ENCODE peak calls at places on chromosomes 2 and 18, in four cellular contexts. D is IMR-90, U is H9, C is H1. Q is an unnamed sample.

GRCh38 chr2:197673142-197673541 is 2.2 kb downstream of the RFTN2 start:
- DNase-seq in C (no peak), U (no peak), D (no peak), Q (no peak)

GRCh38 chr2:231900486-231900942 is 25.7 kb downstream of the NPPC start:
- DNase-seq in U (peak; percentile 95), D (peak; percentile 55), C (peak; percentile 85), Q (peak; percentile 90)

GRCh38 chr18:32437080-32437834 is 33.4 kb downstream of the GAREM1 start:
- DNase-seq in C (no peak), D (no peak), U (no peak), Q (no peak)

GRCh38 chr2:29920130-29920577 is 1.2 kb downstream of the ALK start:
- DNase-seq in U (peak; percentile 90), D (no peak), C (no peak), Q (peak; percentile 81)

GRCh38 chr18:26738706-26739105 is 126.8 kb downstream of the AQP4 start:
- DNase-seq in C (no peak), U (no peak), D (no peak), Q (no peak)

GRCh38 chr2:133503927-133504326 is 64.3 kb downstream of the NCKAP5 start:
- DNase-seq in C (no peak), D (no peak), U (no peak), Q (no peak)

GRCh38 chr2:224055101-224055500 is 16.0 kb upstream of the SERPINE2 start:
- DNase-seq in C (no peak), D (peak; percentile 30), U (no peak), Q (no peak)

GRCh38 chr2:158125756-158126498 is 24.3 kb downstream of the UPP2 start:
- DNase-seq in D (no peak), C (no peak), U (peak; percentile 45), Q (no peak)

GRCh38 chr2:134137182-134137595 is 116.7 kb upstream of the MGAT5 start:
- DNase-seq in U (no peak), D (peak; percentile 55), C (no peak), Q (no peak)

GRCh38 chr18:77103181-77103875 is 29.3 kb downstream of the MBP start:
- DNase-seq in C (no peak), D (peak; percentile 60), U (no peak), Q (no peak)

GRCh38 chr2:189088566-189089225 is 90.9 kb downstream of the COL5A2 start:
- DNase-seq in C (no peak), D (peak; percentile 74), U (no peak), Q (no peak)

GRCh38 chr2:8559811-8560210 is 122.0 kb upstream of the ID2 start:
- DNase-seq in C (no peak), U (no peak), D (no peak), Q (no peak)

GRCh38 chr2:234302664-234302991 is 194.3 kb downstream of the ARL4C start:
- DNase-seq in D (no peak), C (no peak), U (no peak), Q (no peak)
- H3K18ac ChIP-seq in D (no peak overlapping the region), C (no peak overlapping the region), U (no peak overlapping the region), Q (no peak overlapping the region)

GRCh38 chr18:9478545-9478944 is 3.2 kb downstream of the RALBP1 start:
- DNase-seq in D (no peak), C (no peak), U (peak; percentile 29), Q (no peak)

GRCh38 chr18:9474103-9474982 is 970 bp upstream of the RALBP1 start:
- DNase-seq in U (peak; percentile 29), C (no peak), D (peak; percentile 73), Q (peak; percentile 19)

GRCh38 chr18:9475643-9476580 is 599 bp downstream of the RALBP1 start:
- DNase-seq in C (no peak), D (peak; percentile 39), U (no peak), Q (peak; percentile 20)

GRCh38 chr18:9474983-9475642 is at the start of gene RALBP1:
- DNase-seq in U (peak; percentile 100), C (peak; percentile 99), D (peak; percentile 99), Q (peak; percentile 100)

DNA sequence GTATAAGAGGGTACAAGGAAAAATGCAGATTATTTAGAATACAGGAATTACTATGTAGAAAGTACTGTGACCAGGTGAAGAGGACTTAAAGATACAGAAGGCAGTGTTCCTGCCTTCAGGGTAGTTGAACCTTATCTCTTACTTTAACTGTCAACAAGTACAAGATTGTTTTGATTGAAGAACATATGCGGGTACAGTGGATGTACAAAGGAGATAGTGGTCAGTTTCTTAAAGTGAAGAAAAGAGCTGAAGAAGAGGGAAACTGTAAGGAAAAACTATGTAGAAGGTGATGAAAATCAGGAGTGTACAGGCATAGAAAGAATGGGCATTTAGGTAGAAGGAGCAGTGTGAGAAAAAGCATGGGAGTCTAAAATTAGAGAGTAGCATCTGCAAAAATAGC is 2.2 kb downstream of the RALBP1 start:
- DNase-seq in D (no peak), C (no peak), U (no peak), Q (no peak)
- H3K4ac ChIP-seq in D (no peak overlapping the region), C (no peak overlapping the region), U (no peak overlapping the region), Q (no peak overlapping the region)

GRCh38 chr2:216915548-216916128 is 55.8 kb upstream of the TNP1 start:
- DNase-seq in C (no peak), U (no peak), D (no peak), Q (no peak)
- H3K56ac ChIP-seq in C (no peak overlapping the region), U (no peak overlapping the region), D (no peak overlapping the region), Q (no peak overlapping the region)

DNA sequence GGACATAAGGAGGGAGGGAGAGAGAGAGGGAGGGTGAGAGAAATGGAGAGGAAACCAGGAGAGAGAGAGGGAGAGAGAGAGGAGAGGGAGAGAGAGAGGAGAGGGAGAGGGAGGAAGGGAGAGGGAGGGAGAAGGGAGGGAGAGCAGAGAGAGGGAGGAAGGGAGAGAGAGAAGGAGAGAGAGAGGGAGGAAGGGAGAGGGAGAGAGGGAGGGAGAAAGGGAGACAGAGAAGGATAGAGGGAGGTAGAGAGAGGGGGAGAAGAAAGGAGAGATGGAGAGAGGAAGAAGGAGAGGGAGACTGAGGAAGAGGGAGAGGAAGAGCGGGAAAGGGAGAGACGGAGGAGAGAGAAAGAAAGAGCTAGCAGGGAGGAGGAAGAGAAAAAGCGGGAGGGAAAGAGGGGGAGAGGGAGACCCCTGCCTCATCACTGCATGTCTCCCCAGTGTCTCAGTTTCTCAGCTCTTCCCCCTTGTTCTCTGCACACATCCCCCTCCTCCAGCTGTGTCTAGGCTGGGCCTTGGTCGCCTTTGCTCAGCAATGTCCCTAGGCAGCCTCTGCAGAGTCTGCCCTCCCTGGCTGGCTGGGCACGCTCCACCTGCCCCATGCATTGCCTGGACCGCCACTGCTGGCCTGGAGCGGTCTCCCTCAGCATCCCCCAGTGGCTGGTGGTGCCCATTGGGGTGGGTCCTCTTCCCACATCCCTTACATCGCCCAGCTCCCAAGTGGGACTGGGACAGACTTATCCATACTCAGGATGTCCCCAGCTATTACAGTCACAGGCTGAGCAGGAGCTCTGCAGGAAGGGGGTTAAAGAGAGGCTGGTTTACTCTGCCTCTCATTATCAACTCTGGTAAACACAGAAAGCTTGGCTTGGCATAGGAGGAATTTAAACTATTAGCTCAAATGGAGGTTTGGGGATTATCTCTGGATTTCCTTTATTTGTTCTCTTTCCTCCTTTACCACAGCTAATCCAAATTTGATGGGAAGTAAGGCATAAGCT is 85.7 kb upstream of the APCDD1 start:
- DNase-seq in C (no peak), U (no peak), D (no peak), Q (peak; percentile 23)
- H3K18ac ChIP-seq in C (no peak overlapping the region), U (no peak overlapping the region), D (no peak overlapping the region), Q (no peak overlapping the region)

GRCh38 chr2:44934024-44934423 is 7.5 kb upstream of the SIX3 start:
- DNase-seq in U (peak; percentile 76), D (no peak), C (no peak), Q (peak; percentile 70)

GRCh38 chr2:44934521-44934961 is 7.0 kb upstream of the SIX3 start:
- DNase-seq in C (no peak), D (no peak), U (peak; percentile 60), Q (no peak)

GRCh38 chr2:44935854-44936185 is 5.7 kb upstream of the SIX3 start:
- DNase-seq in C (no peak), D (no peak), U (peak; percentile 37), Q (peak; percentile 37)

GRCh38 chr2:44936275-44936674 is 5.2 kb upstream of the SIX3 start:
- DNase-seq in D (no peak), C (no peak), U (no peak), Q (peak; percentile 10)

DNA sequence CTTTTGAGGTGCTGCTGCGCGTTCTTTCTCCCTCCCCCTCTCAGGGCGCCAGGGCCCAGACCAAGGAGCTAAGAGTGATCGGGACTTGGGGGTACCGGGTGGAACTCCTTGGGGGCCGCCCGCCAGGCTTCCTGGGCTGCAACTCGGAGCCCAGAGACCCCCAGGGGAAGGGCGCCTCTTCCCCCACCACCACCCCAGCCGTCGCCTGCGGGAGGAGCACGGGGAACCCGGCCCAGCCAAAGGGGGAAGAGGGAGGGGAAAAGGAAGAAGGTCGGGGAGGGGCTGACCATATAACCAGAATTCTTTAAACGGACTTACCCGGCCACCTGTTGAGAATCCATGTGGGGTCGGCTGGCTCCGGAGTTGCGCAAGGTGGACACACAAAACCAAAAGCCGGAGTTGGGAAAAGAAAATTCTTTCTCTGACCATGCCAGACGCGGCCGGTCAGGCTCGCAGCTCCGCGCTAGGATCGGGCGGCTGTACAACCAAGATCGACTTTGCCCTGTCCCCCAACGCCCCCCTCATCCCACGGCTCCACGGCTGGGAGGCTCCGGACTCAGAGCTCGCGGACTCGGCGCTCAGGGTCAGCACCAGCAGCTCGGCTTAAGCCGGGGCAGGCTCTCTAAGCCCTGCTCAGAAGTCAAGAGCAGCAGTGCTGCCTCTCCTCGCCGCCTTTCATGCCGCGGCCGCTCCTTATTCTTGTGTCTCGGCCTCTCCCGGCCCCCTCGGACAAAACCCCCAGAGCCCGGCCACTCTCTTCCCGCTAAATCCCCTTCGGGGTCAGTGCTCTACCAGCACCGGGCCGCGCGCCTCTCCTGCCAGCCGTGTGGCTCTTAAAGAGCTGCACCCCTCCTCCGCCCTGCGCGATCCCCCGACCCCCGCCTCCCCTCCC is 6.3 kb upstream of the SIX3 start:
- DNase-seq in D (no peak), U (peak; percentile 64), C (no peak), Q (peak; percentile 61)
- H3K4ac ChIP-seq in D (no peak overlapping the region), U (no peak overlapping the region), C (no peak overlapping the region), Q (no peak overlapping the region)

GRCh38 chr2:69638630-69639029 is 4.9 kb downstream of the AAK1 start:
- DNase-seq in U (no peak), D (no peak), C (no peak), Q (no peak)

GRCh38 chr2:69636395-69636794 is 7.1 kb downstream of the AAK1 start:
- DNase-seq in C (no peak), U (no peak), D (no peak), Q (no peak)

GRCh38 chr2:69634197-69634821 is 9.2 kb downstream of the AAK1 start:
- DNase-seq in C (no peak), D (peak; percentile 28), U (no peak), Q (no peak)

GRCh38 chr2:69637923-69638322 is 5.6 kb downstream of the AAK1 start:
- DNase-seq in D (no peak), U (no peak), C (no peak), Q (no peak)

DNA sequence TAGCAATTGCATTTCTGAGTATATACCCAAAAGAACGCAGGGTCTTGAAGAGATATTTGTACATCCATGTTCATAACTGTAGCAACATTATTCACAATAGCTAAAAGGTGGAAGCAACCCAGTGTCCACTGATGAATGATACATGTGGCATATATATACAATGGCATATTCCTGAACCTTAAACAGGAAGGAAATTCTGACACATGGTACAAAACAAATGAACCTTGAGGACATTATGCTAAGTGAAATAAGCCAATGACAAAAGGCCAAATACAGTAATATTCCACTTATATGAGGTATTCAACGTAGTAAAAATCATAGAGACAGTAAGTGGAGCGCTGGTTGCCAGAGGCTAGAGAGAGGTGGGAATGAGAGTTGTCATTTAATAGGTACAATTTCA is 8.1 kb downstream of the AAK1 start:
- DNase-seq in C (no peak), D (no peak), U (no peak), Q (no peak)
- H3K56ac ChIP-seq in C (no peak overlapping the region), D (no peak overlapping the region), U (no peak overlapping the region), Q (no peak overlapping the region)

GRCh38 chr2:127425540-127426490 is 7.6 kb downstream of the PROC start:
- DNase-seq in D (no peak), U (no peak), C (no peak), Q (no peak)
- H3K18ac ChIP-seq in D (no peak overlapping the region), U (no peak overlapping the region), C (no peak overlapping the region), Q (no peak overlapping the region)